ENCODE peak calls at places on chromosome 12, in ten cellular contexts. G, N, K, D, X, M, H, J, O and Y are unnamed samples.

GRCh38 chr12:65656904-65657351 is 167.4 kb upstream of the HMGA2 start:
- DNase-seq in G (peak; percentile 100), N (peak; percentile 94), K (peak; percentile 89), D (no peak), X (no peak), M (no peak), H (no peak), J (no peak), O (no peak), Y (peak; percentile 97)

GRCh38 chr12:102329883-102330282 is 132.2 kb upstream of the PMCH start:
- DNase-seq in G (no peak), N (no peak), K (no peak), D (no peak), X (no peak), M (no peak), H (no peak), J (no peak), O (no peak), Y (no peak)

GRCh38 chr12:109680521-109681030 is 33.0 kb upstream of the FAM222A start:
- DNase-seq in G (no peak), N (no peak), K (no peak), D (no peak), X (no peak), M (no peak), H (no peak), J (no peak), O (peak; percentile 77), Y (no peak)

GRCh38 chr12:50017047-50017446 is 8.2 kb downstream of the RACGAP1 start:
- DNase-seq in G (peak; percentile 94), N (no peak), K (peak; percentile 67), D (no peak), X (no peak), M (peak; percentile 54), H (no peak), J (peak; percentile 37), O (no peak), Y (peak; percentile 86)

GRCh38 chr12:93229494-93230310 is 148.0 kb upstream of the NUDT4 start:
- DNase-seq in G (peak; percentile 96), N (peak; percentile 60), K (peak; percentile 61), D (no peak), X (no peak), M (no peak), H (no peak), J (no peak), O (no peak), Y (peak; percentile 68)

GRCh38 chr12:79834712-79835376 is 100.1 kb downstream of the PPP1R12A start:
- DNase-seq in G (no peak), N (no peak), K (no peak), D (no peak), X (no peak), M (no peak), H (no peak), J (no peak), O (no peak), Y (no peak)

GRCh38 chr12:105433804-105434203 is 103.3 kb downstream of the C12orf75 start:
- DNase-seq in G (peak; percentile 97), N (no peak), K (no peak), D (no peak), X (no peak), M (no peak), H (no peak), J (no peak), O (no peak), Y (no peak)

GRCh38 chr12:47156167-47156736 is 76.5 kb upstream of the AMIGO2 start:
- DNase-seq in G (peak; percentile 61), N (no peak), K (no peak), D (no peak), X (peak; percentile 37), M (peak; percentile 52), H (no peak), J (no peak), O (no peak), Y (peak; percentile 5)

DNA sequence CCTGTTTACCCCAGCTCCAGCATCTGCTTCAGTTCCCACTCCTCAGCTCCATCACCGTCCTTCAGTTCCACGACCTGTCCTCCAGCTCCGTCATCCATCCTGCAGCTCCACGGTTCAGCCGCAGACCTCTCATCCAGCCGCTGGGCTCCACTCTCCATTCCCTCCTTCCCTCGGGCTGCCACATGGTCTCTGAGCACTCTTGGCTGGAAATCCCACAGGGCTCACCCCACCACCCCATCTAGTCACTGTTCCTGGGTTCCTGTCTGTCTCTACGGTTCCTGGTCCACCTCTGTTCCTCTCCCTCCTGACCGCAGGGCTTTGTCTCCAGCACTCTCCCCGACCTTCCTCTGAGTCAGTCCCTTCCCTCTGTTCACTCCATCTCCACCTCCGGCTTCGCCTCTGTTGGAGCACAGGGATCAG is 3.2 kb upstream of the P3H3 start:
- DNase-seq in G (peak; percentile 60), N (no peak), K (no peak), D (no peak), X (no peak), M (no peak), H (no peak), J (no peak), O (no peak), Y (no peak)
- H3K4me3 ChIP-seq in G (no peak overlapping the region), N (peak overlapping the region; percentile 48), K (peak overlapping the region; percentile 36), D (no peak overlapping the region), X (no peak overlapping the region), M (no peak overlapping the region), H (no peak overlapping the region), J (no peak overlapping the region), O (no peak overlapping the region), Y (peak overlapping the region; percentile 42)

GRCh38 chr12:53999596-54000104 is 311 bp upstream of the HOXC9 start:
- DNase-seq in G (peak; percentile 32), N (no peak), K (no peak), D (no peak), X (peak; percentile 18), M (peak; percentile 72), H (no peak), J (no peak), O (no peak), Y (peak; percentile 69)

GRCh38 chr12:54002278-54002914 is 2.4 kb downstream of the HOXC9 start:
- DNase-seq in G (no peak), N (no peak), K (no peak), D (no peak), X (no peak), M (no peak), H (no peak), J (no peak), O (no peak), Y (no peak)

GRCh38 chr12:54000105-54000773 is at the start of gene HOXC9:
- DNase-seq in G (no peak), N (no peak), K (no peak), D (no peak), X (peak; percentile 30), M (no peak), H (no peak), J (no peak), O (no peak), Y (no peak)

GRCh38 chr12:54001283-54002187 is 1.6 kb downstream of the HOXC9 start:
- DNase-seq in G (no peak), N (no peak), K (no peak), D (no peak), X (no peak), M (no peak), H (no peak), J (no peak), O (no peak), Y (no peak)

DNA sequence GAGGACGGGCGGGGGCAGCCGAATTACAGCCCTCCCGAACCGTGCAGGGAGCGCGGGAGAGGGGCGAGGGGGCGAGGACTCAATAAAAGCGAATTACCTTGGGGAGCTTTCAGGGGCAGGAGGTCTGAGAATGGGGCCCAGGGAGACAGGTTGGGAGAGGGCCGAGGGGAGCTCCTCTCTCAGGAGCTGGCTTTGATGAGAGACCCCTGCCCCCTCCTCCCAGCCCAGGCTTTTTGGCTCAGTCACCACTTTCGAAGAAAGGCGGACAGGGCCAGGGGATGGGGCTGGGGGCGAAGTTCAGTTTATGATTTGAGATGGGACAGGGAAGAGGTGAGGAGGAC is 783 bp downstream of the HOXC9 start:
- DNase-seq in G (no peak), N (no peak), K (no peak), D (no peak), X (peak; percentile 8), M (no peak), H (no peak), J (no peak), O (no peak), Y (no peak)
- H3K4me3 ChIP-seq in G (no peak overlapping the region), N (peak overlapping the region; percentile 96), K (no peak overlapping the region), D (no peak overlapping the region), X (peak overlapping the region; percentile 56), M (peak overlapping the region; percentile 48), H (no peak overlapping the region), J (peak overlapping the region; percentile 83), O (no peak overlapping the region), Y (peak overlapping the region; percentile 71)

GRCh38 chr12:52243264-52243773 is 10.3 kb downstream of the KRT7 start:
- DNase-seq in G (no peak), N (no peak), K (no peak), D (no peak), X (peak; percentile 33), M (no peak), H (no peak), J (no peak), O (peak; percentile 83), Y (no peak)

GRCh38 chr12:52243774-52244614 is 11.0 kb downstream of the KRT7 start:
- DNase-seq in G (peak; percentile 97), N (peak; percentile 54), K (peak; percentile 65), D (no peak), X (peak; percentile 96), M (peak; percentile 56), H (peak; percentile 19), J (peak; percentile 58), O (peak; percentile 93), Y (peak; percentile 62)

GRCh38 chr12:52245259-52245961 is 12.4 kb downstream of the KRT7 start:
- DNase-seq in G (no peak), N (no peak), K (no peak), D (no peak), X (peak; percentile 76), M (no peak), H (no peak), J (no peak), O (no peak), Y (no peak)

GRCh38 chr12:52245962-52246577 is 13.0 kb downstream of the KRT7 start:
- DNase-seq in G (no peak), N (no peak), K (no peak), D (no peak), X (no peak), M (no peak), H (no peak), J (no peak), O (no peak), Y (no peak)

GRCh38 chr12:52244615-52244994 is 11.6 kb downstream of the KRT7 start:
- DNase-seq in G (no peak), N (no peak), K (no peak), D (no peak), X (peak; percentile 46), M (no peak), H (no peak), J (no peak), O (no peak), Y (no peak)
- H3K4me3 ChIP-seq in G (no peak overlapping the region), N (no peak overlapping the region), K (no peak overlapping the region), D (no peak overlapping the region), X (peak overlapping the region; percentile 8), M (no peak overlapping the region), H (no peak overlapping the region), J (no peak overlapping the region), O (no peak overlapping the region), Y (no peak overlapping the region)

GRCh38 chr12:8037046-8037663 is 4.6 kb downstream of the FOXJ2 start:
- DNase-seq in G (no peak), N (no peak), K (no peak), D (no peak), X (no peak), M (no peak), H (no peak), J (no peak), O (no peak), Y (no peak)

GRCh38 chr12:8038659-8039114 is 6.2 kb downstream of the FOXJ2 start:
- DNase-seq in G (peak; percentile 32), N (no peak), K (peak; percentile 15), D (no peak), X (peak; percentile 81), M (no peak), H (no peak), J (no peak), O (peak; percentile 82), Y (peak; percentile 25)

GRCh38 chr12:8036366-8036765 is 3.9 kb downstream of the FOXJ2 start:
- DNase-seq in G (no peak), N (no peak), K (no peak), D (no peak), X (no peak), M (no peak), H (no peak), J (no peak), O (no peak), Y (no peak)

GRCh38 chr12:8035440-8036010 is 3.0 kb downstream of the FOXJ2 start:
- DNase-seq in G (no peak), N (no peak), K (no peak), D (no peak), X (no peak), M (no peak), H (no peak), J (no peak), O (no peak), Y (no peak)

DNA sequence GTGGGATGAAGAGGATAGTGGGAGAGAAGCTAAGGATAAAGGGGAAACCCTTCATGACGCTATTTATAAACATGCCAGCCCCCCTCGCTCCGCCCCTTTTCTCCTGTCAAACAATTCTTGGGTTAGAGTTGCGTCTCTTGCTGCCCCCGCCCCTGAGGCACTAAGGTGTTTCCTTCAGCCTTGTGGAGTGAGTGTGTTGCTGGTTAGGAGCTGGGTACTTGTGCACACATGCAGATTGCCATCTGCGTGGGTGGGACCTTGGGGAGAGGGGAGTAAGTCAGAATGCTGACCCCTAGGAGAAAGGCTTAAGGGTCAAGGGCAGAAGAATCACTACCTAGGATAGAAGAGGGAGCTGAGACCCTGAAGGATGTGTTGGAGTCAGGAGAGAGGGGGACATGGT is 5.4 kb downstream of the FOXJ2 start:
- DNase-seq in G (no peak), N (no peak), K (no peak), D (no peak), X (peak; percentile 39), M (no peak), H (no peak), J (no peak), O (no peak), Y (no peak)
- H3K4me3 ChIP-seq in G (no peak overlapping the region), N (no peak overlapping the region), K (no peak overlapping the region), D (peak overlapping the region; percentile 57), X (peak overlapping the region; percentile 23), M (no peak overlapping the region), H (peak overlapping the region; percentile 45), J (no peak overlapping the region), O (no peak overlapping the region), Y (no peak overlapping the region)